ENCODE peak calls at places on chromosomes 12 and 14, in four cellular contexts. One of them, this sample, is unnamed.

GRCh38 chr12:62832027-62832426 is 102.9 kb downstream of the PPM1H start:
- DNase-seq in CD8-positive, alpha-beta memory T cell: no peak
- DNase-seq in Panc1: no peak
- DNase-seq in NCI-H460: no peak
- DNase-seq in this sample: no peak

GRCh38 chr12:92044435-92044834 is 101.2 kb downstream of the BTG1 start:
- DNase-seq in CD8-positive, alpha-beta memory T cell: no peak
- DNase-seq in Panc1: no peak
- DNase-seq in NCI-H460: no peak
- DNase-seq in this sample: no peak

GRCh38 chr12:48454675-48455074 is 17.7 kb upstream of the ANP32D start:
- DNase-seq in CD8-positive, alpha-beta memory T cell: peak
- DNase-seq in Panc1: no peak
- DNase-seq in NCI-H460: peak
- DNase-seq in this sample: peak

GRCh38 chr14:86279405-86279804 is 749.5 kb downstream of the FLRT2 start:
- DNase-seq in CD8-positive, alpha-beta memory T cell: no peak
- DNase-seq in Panc1: no peak
- DNase-seq in NCI-H460: no peak
- DNase-seq in this sample: no peak

GRCh38 chr14:64873506-64874220 is 6.0 kb downstream of the SPTB start:
- DNase-seq in CD8-positive, alpha-beta memory T cell: no peak
- DNase-seq in Panc1: no peak
- DNase-seq in NCI-H460: no peak
- DNase-seq in this sample: no peak

GRCh38 chr12:45273717-45274271 is 57.9 kb downstream of the ANO6 start:
- DNase-seq in CD8-positive, alpha-beta memory T cell: no peak
- DNase-seq in Panc1: peak
- DNase-seq in NCI-H460: peak
- DNase-seq in this sample: no peak

GRCh38 chr14:65421201-65421981 is 8.9 kb downstream of the FUT8 start:
- DNase-seq in CD8-positive, alpha-beta memory T cell: no peak
- DNase-seq in Panc1: no peak
- DNase-seq in NCI-H460: no peak
- DNase-seq in this sample: no peak

GRCh38 chr12:61452076-61452475 is 808.1 kb upstream of the USP15 start:
- DNase-seq in CD8-positive, alpha-beta memory T cell: no peak
- DNase-seq in Panc1: no peak
- DNase-seq in NCI-H460: peak
- DNase-seq in this sample: no peak

GRCh38 chr14:95536036-95536577 is 1.3 kb downstream of the GLRX5 start:
- DNase-seq in CD8-positive, alpha-beta memory T cell: no peak
- DNase-seq in Panc1: no peak
- DNase-seq in NCI-H460: no peak
- DNase-seq in this sample: no peak

GRCh38 chr14:20501346-20501745 is 4.0 kb upstream of the RNASE10 start:
- DNase-seq in CD8-positive, alpha-beta memory T cell: no peak
- DNase-seq in Panc1: no peak
- DNase-seq in NCI-H460: peak
- DNase-seq in this sample: no peak

GRCh38 chr12:113933201-113933786 is 32.8 kb downstream of the RBM19 start:
- DNase-seq in CD8-positive, alpha-beta memory T cell: no peak
- DNase-seq in Panc1: no peak
- DNase-seq in NCI-H460: no peak
- DNase-seq in this sample: no peak

GRCh38 chr14:105855893-105856675 is 329.7 kb downstream of the TMEM121 start:
- DNase-seq in CD8-positive, alpha-beta memory T cell: no peak
- DNase-seq in Panc1: no peak
- DNase-seq in NCI-H460: no peak
- DNase-seq in this sample: no peak

GRCh38 chr14:43005807-43006206 is 1399.1 kb downstream of the LRFN5 start:
- DNase-seq in CD8-positive, alpha-beta memory T cell: no peak
- DNase-seq in Panc1: no peak
- DNase-seq in NCI-H460: no peak
- DNase-seq in this sample: no peak

GRCh38 chr12:46103691-46104090 is 113.3 kb upstream of the SCAF11 start:
- DNase-seq in CD8-positive, alpha-beta memory T cell: no peak
- DNase-seq in Panc1: no peak
- DNase-seq in NCI-H460: no peak
- DNase-seq in this sample: no peak

GRCh38 chr12:78210894-78211302 is 380.2 kb downstream of the NAV3 start:
- DNase-seq in CD8-positive, alpha-beta memory T cell: no peak
- DNase-seq in Panc1: no peak
- DNase-seq in NCI-H460: no peak
- DNase-seq in this sample: no peak

This sample was measured in AML-193.